ENCODE peak calls at places on chromosome 21, in eight cellular contexts. V, Z, K, J, B, F, Y and L are unnamed samples.

GRCh38 chr21:31351973-31352372 is 7.9 kb upstream of the TIAM1 start:
- DNase-seq in V (no peak), Z (peak; percentile 53), K (no peak), J (no peak), B (no peak), F (no peak), Y (no peak), L (no peak)

GRCh38 chr21:20020032-20020431 is 978.2 kb upstream of the NCAM2 start:
- DNase-seq in V (no peak), Z (no peak), K (no peak), J (no peak), B (no peak), F (no peak), Y (no peak), L (no peak)

GRCh38 chr21:42844411-42845113 is 34.8 kb downstream of the WDR4 start:
- DNase-seq in V (peak; percentile 82), Z (no peak), K (peak; percentile 30), J (no peak), B (no peak), F (no peak), Y (peak; percentile 13), L (no peak)

GRCh38 chr21:34737115-34737514 is 68.3 kb downstream of the CLIC6 start:
- DNase-seq in V (no peak), Z (no peak), K (no peak), J (no peak), B (no peak), F (peak; percentile 18), Y (no peak), L (no peak)

GRCh38 chr21:14120091-14120734 is 90.5 kb downstream of the LIPI start:
- DNase-seq in V (no peak), Z (peak; percentile 15), K (no peak), J (peak; percentile 57), B (no peak), F (peak; percentile 16), Y (no peak), L (no peak)

GRCh38 chr21:27953328-27954045 is 986.6 kb upstream of the ADAMTS5 start:
- DNase-seq in V (no peak), Z (peak; percentile 21), K (no peak), J (no peak), B (no peak), F (no peak), Y (no peak), L (no peak)

GRCh38 chr21:42118901-42119300 is 47.8 kb downstream of the UMODL1 start:
- DNase-seq in V (no peak), Z (no peak), K (no peak), J (peak; percentile 26), B (no peak), F (no peak), Y (no peak), L (no peak)

GRCh38 chr21:26686278-26686677 is 113.2 kb upstream of the CYYR1 start:
- DNase-seq in V (no peak), Z (peak; percentile 70), K (no peak), J (no peak), B (no peak), F (peak; percentile 9), Y (no peak), L (no peak)

GRCh38 chr21:42760977-42761751 is 107.7 kb downstream of the PDE9A start:
- DNase-seq in V (no peak), Z (no peak), K (no peak), J (no peak), B (no peak), F (no peak), Y (no peak), L (peak; percentile 41)

GRCh38 chr21:41675574-41675973 is 91.3 kb downstream of the RIPK4 start:
- DNase-seq in V (no peak), Z (no peak), K (no peak), J (no peak), B (no peak), F (no peak), Y (no peak), L (no peak)

GRCh38 chr21:42135386-42136040 is 64.4 kb downstream of the UMODL1 start:
- DNase-seq in V (no peak), Z (no peak), K (no peak), J (no peak), B (no peak), F (no peak), Y (no peak), L (no peak)

GRCh38 chr21:28754127-28754611 is 238.5 kb downstream of the LTN1 start:
- DNase-seq in V (peak; percentile 82), Z (no peak), K (no peak), J (peak; percentile 8), B (no peak), F (peak; percentile 63), Y (peak; percentile 27), L (peak; percentile 18)

GRCh38 chr21:26077523-26077922 is 93.0 kb downstream of the APP start:
- DNase-seq in V (no peak), Z (no peak), K (no peak), J (no peak), B (no peak), F (no peak), Y (no peak), L (no peak)

GRCh38 chr21:41500931-41501381 is 7.0 kb downstream of the TMPRSS2 start:
- DNase-seq in V (no peak), Z (no peak), K (no peak), J (peak; percentile 75), B (no peak), F (no peak), Y (no peak), L (no peak)

GRCh38 chr21:41877901-41878830 is 978 bp downstream of the PRDM15 start:
- DNase-seq in V (no peak), Z (peak; percentile 23), K (no peak), J (peak; percentile 61), B (no peak), F (no peak), Y (peak; percentile 53), L (peak; percentile 44)

GRCh38 chr21:26409735-26410134 is 163.4 kb downstream of the CYYR1 start:
- DNase-seq in V (no peak), Z (no peak), K (no peak), J (no peak), B (no peak), F (no peak), Y (no peak), L (no peak)

GRCh38 chr21:26715878-26716506 is 129.2 kb downstream of the ADAMTS1 start:
- DNase-seq in V (no peak), Z (peak; percentile 55), K (peak; percentile 32), J (peak; percentile 35), B (no peak), F (peak; percentile 7), Y (peak; percentile 32), L (peak; percentile 44)

GRCh38 chr21:18524097-18524496 is 120.5 kb upstream of the TMPRSS15 start:
- DNase-seq in V (no peak), Z (no peak), K (no peak), J (no peak), B (no peak), F (no peak), Y (no peak), L (no peak)

GRCh38 chr21:28828981-28829380 is 163.7 kb downstream of the LTN1 start:
- DNase-seq in V (no peak), Z (peak; percentile 70), K (no peak), J (no peak), B (no peak), F (no peak), Y (no peak), L (no peak)

GRCh38 chr21:26169611-26170470 is 729 bp downstream of the APP start:
- DNase-seq in V (peak; percentile 82), Z (no peak), K (peak; percentile 43), J (peak; percentile 64), B (peak; percentile 16), F (peak; percentile 64), Y (peak; percentile 49), L (peak; percentile 76)

GRCh38 chr21:32578107-32578691 is 7.1 kb downstream of the TCP10L start:
- DNase-seq in V (no peak), Z (peak; percentile 13), K (no peak), J (peak; percentile 34), B (peak; percentile 18), F (no peak), Y (no peak), L (no peak)

GRCh38 chr21:32538147-32538792 is 47.1 kb downstream of the TCP10L start:
- DNase-seq in V (no peak), Z (no peak), K (no peak), J (no peak), B (no peak), F (no peak), Y (no peak), L (no peak)

GRCh38 chr21:32347351-32347750 is 45.5 kb downstream of the URB1 start:
- DNase-seq in V (no peak), Z (no peak), K (no peak), J (no peak), B (no peak), F (no peak), Y (no peak), L (no peak)

GRCh38 chr21:45030637-45031218 is 43.7 kb upstream of the ADARB1 start:
- DNase-seq in V (peak; percentile 56), Z (no peak), K (peak; percentile 53), J (no peak), B (no peak), F (no peak), Y (no peak), L (no peak)
- H3K4me3 ChIP-seq in V (no peak overlapping the region), Z (no peak overlapping the region), K (peak overlapping the region; percentile 30), J (no peak overlapping the region), B (no peak overlapping the region), F (no peak overlapping the region), Y (no peak overlapping the region), L (no peak overlapping the region)

GRCh38 chr21:33578214-33578613 is 10.3 kb downstream of the DONSON start:
- DNase-seq in V (no peak), Z (no peak), K (no peak), J (no peak), B (no peak), F (no peak), Y (no peak), L (no peak)
- H3K36me3 ChIP-seq in V (peaks cover 52% of the 10 kb centered on the region), Z (peaks cover 6% of the 10 kb centered on the region), K (peaks cover 39% of the 10 kb centered on the region), J (no peaks in the 10 kb centered on the region), B (peaks cover 55% of the 10 kb centered on the region), F (peaks cover 80% of the 10 kb centered on the region), Y (no peaks in the 10 kb centered on the region), L (peaks cover 87% of the 10 kb centered on the region)

DNA sequence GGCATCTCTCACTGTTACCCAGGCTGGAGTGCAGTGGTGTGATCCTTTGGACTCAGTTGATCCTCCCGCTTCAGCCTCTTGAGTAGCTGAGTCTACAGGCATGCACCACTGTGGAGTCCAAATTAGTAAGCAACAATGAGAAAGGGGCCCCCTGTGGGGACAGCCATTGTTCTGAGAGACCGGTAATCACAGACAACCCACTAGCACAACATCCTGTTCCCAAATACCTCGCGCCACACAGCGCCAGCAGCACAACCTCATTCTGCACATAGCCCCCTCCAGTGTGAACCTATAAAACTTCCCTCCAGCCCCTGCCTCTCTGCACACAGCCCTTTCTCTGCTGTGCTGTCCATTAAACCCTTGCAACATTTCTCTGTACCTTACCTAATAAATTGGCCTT is 226.4 kb downstream of the DYRK1A start:
- DNase-seq in V (no peak), Z (no peak), K (no peak), J (no peak), B (no peak), F (peak; percentile 12), Y (no peak), L (no peak)
- H3K4me3 ChIP-seq in V (no peak overlapping the region), Z (no peak overlapping the region), K (no peak overlapping the region), J (no peak overlapping the region), B (no peak overlapping the region), F (no peak overlapping the region), Y (no peak overlapping the region), L (no peak overlapping the region)

DNA sequence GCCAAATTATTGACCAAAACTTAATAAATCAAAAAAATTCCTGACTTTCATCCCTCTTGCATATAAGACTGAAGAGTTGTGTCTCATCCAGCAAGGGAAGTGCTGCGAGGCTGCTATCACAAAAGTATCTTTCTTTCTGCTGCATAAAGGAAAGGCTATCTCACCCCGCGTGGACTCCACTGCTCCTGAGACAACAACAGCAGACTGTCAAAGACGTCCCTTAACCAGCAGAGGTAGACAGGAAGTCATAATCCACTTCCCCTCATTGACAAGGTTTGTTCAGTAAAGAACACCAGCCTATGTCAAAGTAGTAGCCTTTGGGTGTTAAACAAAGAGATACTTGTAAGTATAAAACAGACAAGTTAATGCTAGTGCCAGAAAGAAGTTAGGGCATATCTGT is 29.4 kb downstream of the VPS26C start:
- DNase-seq in V (no peak), Z (no peak), K (no peak), J (no peak), B (no peak), F (no peak), Y (no peak), L (no peak)
- H3K36me3 ChIP-seq in V (peaks cover 57% of the 10 kb centered on the region), Z (peaks cover 9% of the 10 kb centered on the region), K (peaks cover 74% of the 10 kb centered on the region), J (no peaks in the 10 kb centered on the region), B (no peaks in the 10 kb centered on the region), F (peaks cover 39% of the 10 kb centered on the region), Y (no peaks in the 10 kb centered on the region), L (peaks cover 26% of the 10 kb centered on the region)